ENCODE peak calls at places on chromosomes 5 and 9, in eight cellular contexts. One of them, this sample, is unnamed.

GRCh38 chr5:142245776-142246175 is 79.0 kb downstream of the SPRY4 start:
- DNase-seq in body of pancreas: no peak
- DNase-seq in cardiac muscle cell: no peak
- DNase-seq in CD8-positive, alpha-beta T cell: no peak
- DNase-seq in astrocyte: peak
- DNase-seq in A549: no peak
- DNase-seq in IMR-90: no peak
- DNase-seq in tibial nerve: no peak
- DNase-seq in this sample: no peak

GRCh38 chr9:85040806-85041575 is 371.5 kb downstream of the NTRK2 start:
- DNase-seq in body of pancreas: no peak
- DNase-seq in cardiac muscle cell: no peak
- DNase-seq in CD8-positive, alpha-beta T cell: no peak
- DNase-seq in astrocyte: peak
- DNase-seq in A549: no peak
- DNase-seq in IMR-90: no peak
- DNase-seq in tibial nerve: no peak
- DNase-seq in this sample: no peak

GRCh38 chr9:33748633-33749304 is 46.6 kb upstream of the PRSS3 start:
- DNase-seq in body of pancreas: no peak
- DNase-seq in cardiac muscle cell: no peak
- DNase-seq in CD8-positive, alpha-beta T cell: peak
- DNase-seq in astrocyte: no peak
- DNase-seq in A549: no peak
- DNase-seq in IMR-90: no peak
- DNase-seq in tibial nerve: no peak
- DNase-seq in this sample: no peak

GRCh38 chr5:78639811-78640210 is 8.8 kb downstream of the LHFPL2 start:
- DNase-seq in body of pancreas: no peak
- DNase-seq in cardiac muscle cell: no peak
- DNase-seq in CD8-positive, alpha-beta T cell: no peak
- DNase-seq in astrocyte: no peak
- DNase-seq in A549: no peak
- DNase-seq in IMR-90: no peak
- DNase-seq in tibial nerve: no peak
- DNase-seq in this sample: no peak

GRCh38 chr5:171676286-171676944 is 109.2 kb upstream of the SMIM23 start:
- DNase-seq in body of pancreas: no peak
- DNase-seq in cardiac muscle cell: no peak
- DNase-seq in CD8-positive, alpha-beta T cell: no peak
- DNase-seq in astrocyte: no peak
- DNase-seq in A549: no peak
- DNase-seq in IMR-90: no peak
- DNase-seq in tibial nerve: no peak
- DNase-seq in this sample: no peak

GRCh38 chr9:18330736-18331335 is 143.1 kb upstream of the ADAMTSL1 start:
- DNase-seq in body of pancreas: no peak
- DNase-seq in cardiac muscle cell: no peak
- DNase-seq in CD8-positive, alpha-beta T cell: no peak
- DNase-seq in astrocyte: no peak
- DNase-seq in A549: no peak
- DNase-seq in IMR-90: no peak
- DNase-seq in tibial nerve: no peak
- DNase-seq in this sample: no peak

GRCh38 chr9:136666364-136667216 is 3.9 kb downstream of the EGFL7 start:
- DNase-seq in body of pancreas: no peak
- DNase-seq in cardiac muscle cell: peak
- DNase-seq in CD8-positive, alpha-beta T cell: no peak
- DNase-seq in astrocyte: no peak
- DNase-seq in A549: no peak
- DNase-seq in IMR-90: no peak
- DNase-seq in tibial nerve: no peak
- DNase-seq in this sample: no peak

GRCh38 chr5:55459572-55459971 is 75.2 kb downstream of the PLPP1 start:
- DNase-seq in body of pancreas: no peak
- DNase-seq in cardiac muscle cell: no peak
- DNase-seq in CD8-positive, alpha-beta T cell: no peak
- DNase-seq in astrocyte: no peak
- DNase-seq in A549: no peak
- DNase-seq in IMR-90: no peak
- DNase-seq in tibial nerve: no peak
- DNase-seq in this sample: no peak

GRCh38 chr5:56900395-56900794 is 9.0 kb upstream of the SETD9 start:
- DNase-seq in body of pancreas: no peak
- DNase-seq in cardiac muscle cell: no peak
- DNase-seq in CD8-positive, alpha-beta T cell: no peak
- DNase-seq in astrocyte: peak
- DNase-seq in A549: no peak
- DNase-seq in IMR-90: peak
- DNase-seq in tibial nerve: no peak
- DNase-seq in this sample: no peak

GRCh38 chr5:13601152-13601551 is 343.3 kb downstream of the DNAH5 start:
- DNase-seq in body of pancreas: no peak
- DNase-seq in cardiac muscle cell: no peak
- DNase-seq in CD8-positive, alpha-beta T cell: no peak
- DNase-seq in astrocyte: peak
- DNase-seq in A549: no peak
- DNase-seq in IMR-90: peak
- DNase-seq in tibial nerve: no peak
- DNase-seq in this sample: peak

GRCh38 chr9:96604005-96604320 is 15.7 kb downstream of the CDC14B start:
- DNase-seq in body of pancreas: peak
- DNase-seq in cardiac muscle cell: no peak
- DNase-seq in CD8-positive, alpha-beta T cell: no peak
- DNase-seq in astrocyte: peak
- DNase-seq in A549: no peak
- DNase-seq in IMR-90: no peak
- DNase-seq in tibial nerve: no peak
- DNase-seq in this sample: no peak

GRCh38 chr9:129763235-129763917 is 10.5 kb upstream of the PTGES start:
- DNase-seq in body of pancreas: no peak
- DNase-seq in cardiac muscle cell: no peak
- DNase-seq in CD8-positive, alpha-beta T cell: no peak
- DNase-seq in astrocyte: peak
- DNase-seq in A549: no peak
- DNase-seq in IMR-90: peak
- DNase-seq in tibial nerve: peak
- DNase-seq in this sample: no peak

GRCh38 chr5:170120576-170120975 is 14.9 kb downstream of the FOXI1 start:
- DNase-seq in body of pancreas: no peak
- DNase-seq in cardiac muscle cell: no peak
- DNase-seq in CD8-positive, alpha-beta T cell: no peak
- DNase-seq in astrocyte: peak
- DNase-seq in A549: no peak
- DNase-seq in IMR-90: peak
- DNase-seq in tibial nerve: no peak
- DNase-seq in this sample: no peak
- H3K27ac ChIP-seq in body of pancreas: no peak
- H3K27ac ChIP-seq in cardiac muscle cell: no peak
- H3K27ac ChIP-seq in CD8-positive, alpha-beta T cell: no peak
- H3K27ac ChIP-seq in astrocyte: no peak
- H3K27ac ChIP-seq in A549: no peak
- H3K27ac ChIP-seq in IMR-90: peak
- H3K27ac ChIP-seq in tibial nerve: no peak
- H3K27ac ChIP-seq in this sample: no peak

GRCh38 chr5:129465945-129466344 is 5.8 kb downstream of the ADAMTS19 start:
- DNase-seq in body of pancreas: no peak
- DNase-seq in cardiac muscle cell: no peak
- DNase-seq in CD8-positive, alpha-beta T cell: no peak
- DNase-seq in astrocyte: no peak
- DNase-seq in A549: no peak
- DNase-seq in IMR-90: no peak
- DNase-seq in tibial nerve: no peak
- DNase-seq in this sample: no peak

GRCh38 chr5:129461816-129462396 is 1.8 kb downstream of the ADAMTS19 start:
- DNase-seq in body of pancreas: no peak
- DNase-seq in cardiac muscle cell: no peak
- DNase-seq in CD8-positive, alpha-beta T cell: no peak
- DNase-seq in astrocyte: no peak
- DNase-seq in A549: no peak
- DNase-seq in IMR-90: no peak
- DNase-seq in tibial nerve: no peak
- DNase-seq in this sample: no peak

GRCh38 chr5:129459485-129460120 is 495 bp upstream of the ADAMTS19 start:
- DNase-seq in body of pancreas: peak
- DNase-seq in cardiac muscle cell: peak
- DNase-seq in CD8-positive, alpha-beta T cell: no peak
- DNase-seq in astrocyte: peak
- DNase-seq in A549: peak
- DNase-seq in IMR-90: peak
- DNase-seq in tibial nerve: no peak
- DNase-seq in this sample: no peak

GRCh38 chr5:129460121-129460950 is at the start of gene ADAMTS19:
- DNase-seq in body of pancreas: peak
- DNase-seq in cardiac muscle cell: peak
- DNase-seq in CD8-positive, alpha-beta T cell: no peak
- DNase-seq in astrocyte: peak
- DNase-seq in A549: peak
- DNase-seq in IMR-90: peak
- DNase-seq in tibial nerve: no peak
- DNase-seq in this sample: peak

DNA sequence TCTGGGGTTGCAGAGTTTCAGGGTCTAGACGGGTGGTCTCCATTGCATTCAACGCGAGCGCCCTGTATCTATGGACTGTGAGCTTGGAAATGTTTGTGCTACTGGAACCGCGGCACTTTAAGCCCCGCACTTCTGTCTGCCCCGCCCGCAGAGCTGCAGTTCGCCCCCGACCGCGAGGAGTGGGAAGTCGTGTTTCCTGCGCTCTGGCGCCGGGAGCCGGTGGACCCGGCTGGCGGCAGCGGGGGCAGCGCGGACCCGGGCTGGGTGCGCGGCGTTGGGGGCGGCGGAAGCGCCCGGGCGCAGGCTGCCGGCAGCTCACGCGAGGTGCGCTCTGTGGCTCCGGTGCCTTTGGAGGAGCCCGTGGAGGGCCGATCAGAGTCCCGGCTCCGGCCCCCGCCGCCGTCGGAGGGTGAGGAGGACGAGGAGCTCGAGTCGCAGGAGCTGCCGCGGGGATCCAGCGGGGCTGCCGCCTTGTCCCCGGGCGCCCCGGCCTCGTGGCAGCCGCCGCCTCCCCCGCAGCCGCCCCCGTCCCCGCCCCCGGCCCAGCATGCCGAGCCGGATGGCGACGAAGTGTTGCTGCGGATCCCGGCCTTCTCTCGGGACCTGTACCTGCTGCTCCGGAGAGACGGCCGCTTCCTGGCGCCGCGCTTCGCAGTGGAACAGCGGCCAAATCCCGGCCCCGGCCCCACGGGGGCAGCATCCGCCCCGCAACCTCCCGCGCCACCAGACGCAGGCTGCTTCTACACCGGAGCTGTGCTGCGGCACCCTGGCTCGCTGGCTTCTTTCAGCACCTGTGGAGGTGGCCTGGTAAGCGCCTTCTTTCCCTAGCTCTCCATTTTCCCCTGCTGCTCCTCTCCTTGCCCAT is 1.1 kb downstream of the ADAMTS19 start:
- DNase-seq in body of pancreas: peak
- DNase-seq in cardiac muscle cell: peak
- DNase-seq in CD8-positive, alpha-beta T cell: no peak
- DNase-seq in astrocyte: peak
- DNase-seq in A549: peak
- DNase-seq in IMR-90: no peak
- DNase-seq in tibial nerve: no peak
- DNase-seq in this sample: peak
- TF ChIP-seq CTCF in body of pancreas: peak
- TF ChIP-seq CTCF in cardiac muscle cell: peak
- TF ChIP-seq CTCF in CD8-positive, alpha-beta T cell: no peak
- TF ChIP-seq CTCF in astrocyte: no peak
- TF ChIP-seq CTCF in A549: peak
- TF ChIP-seq CTCF in IMR-90: no peak
- TF ChIP-seq CTCF in tibial nerve: peak
- TF ChIP-seq CTCF in this sample: no peak

GRCh38 chr9:131402738-131403492 is 9.0 kb downstream of the PRRC2B start:
- DNase-seq in body of pancreas: peak
- DNase-seq in cardiac muscle cell: no peak
- DNase-seq in CD8-positive, alpha-beta T cell: no peak
- DNase-seq in astrocyte: peak
- DNase-seq in A549: peak
- DNase-seq in IMR-90: peak
- DNase-seq in tibial nerve: peak
- DNase-seq in this sample: peak

GRCh38 chr9:131402073-131402472 is 8.2 kb downstream of the PRRC2B start:
- DNase-seq in body of pancreas: no peak
- DNase-seq in cardiac muscle cell: no peak
- DNase-seq in CD8-positive, alpha-beta T cell: no peak
- DNase-seq in astrocyte: peak
- DNase-seq in A549: peak
- DNase-seq in IMR-90: peak
- DNase-seq in tibial nerve: no peak
- DNase-seq in this sample: no peak

GRCh38 chr9:131404987-131405386 is 11.1 kb downstream of the PRRC2B start:
- DNase-seq in body of pancreas: no peak
- DNase-seq in cardiac muscle cell: no peak
- DNase-seq in CD8-positive, alpha-beta T cell: no peak
- DNase-seq in astrocyte: no peak
- DNase-seq in A549: no peak
- DNase-seq in IMR-90: no peak
- DNase-seq in tibial nerve: no peak
- DNase-seq in this sample: no peak

GRCh38 chr9:131404581-131404980 is 10.7 kb downstream of the PRRC2B start:
- DNase-seq in body of pancreas: no peak
- DNase-seq in cardiac muscle cell: no peak
- DNase-seq in CD8-positive, alpha-beta T cell: no peak
- DNase-seq in astrocyte: peak
- DNase-seq in A549: no peak
- DNase-seq in IMR-90: peak
- DNase-seq in tibial nerve: no peak
- DNase-seq in this sample: no peak

DNA sequence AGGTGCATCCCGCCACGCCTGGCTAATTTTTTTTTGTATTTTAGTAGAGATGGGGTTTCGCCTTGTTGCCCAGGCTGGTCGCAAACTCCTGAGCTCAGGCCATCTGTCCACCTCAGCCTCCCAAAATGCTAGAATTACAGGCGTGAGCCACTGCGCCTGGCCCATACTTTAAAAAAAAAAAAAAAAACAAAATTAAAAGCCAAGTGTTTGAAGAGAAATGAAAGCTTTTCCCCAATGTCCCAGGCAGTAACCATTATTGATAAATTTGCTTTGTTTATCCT is 9.5 kb downstream of the PRRC2B start:
- DNase-seq in body of pancreas: no peak
- DNase-seq in cardiac muscle cell: no peak
- DNase-seq in CD8-positive, alpha-beta T cell: no peak
- DNase-seq in astrocyte: no peak
- DNase-seq in A549: no peak
- DNase-seq in IMR-90: no peak
- DNase-seq in tibial nerve: no peak
- DNase-seq in this sample: no peak
- H3K27ac ChIP-seq in body of pancreas: no peak
- H3K27ac ChIP-seq in cardiac muscle cell: no peak
- H3K27ac ChIP-seq in CD8-positive, alpha-beta T cell: no peak
- H3K27ac ChIP-seq in astrocyte: no peak
- H3K27ac ChIP-seq in A549: no peak
- H3K27ac ChIP-seq in IMR-90: no peak
- H3K27ac ChIP-seq in tibial nerve: peak
- H3K27ac ChIP-seq in this sample: peak

DNA sequence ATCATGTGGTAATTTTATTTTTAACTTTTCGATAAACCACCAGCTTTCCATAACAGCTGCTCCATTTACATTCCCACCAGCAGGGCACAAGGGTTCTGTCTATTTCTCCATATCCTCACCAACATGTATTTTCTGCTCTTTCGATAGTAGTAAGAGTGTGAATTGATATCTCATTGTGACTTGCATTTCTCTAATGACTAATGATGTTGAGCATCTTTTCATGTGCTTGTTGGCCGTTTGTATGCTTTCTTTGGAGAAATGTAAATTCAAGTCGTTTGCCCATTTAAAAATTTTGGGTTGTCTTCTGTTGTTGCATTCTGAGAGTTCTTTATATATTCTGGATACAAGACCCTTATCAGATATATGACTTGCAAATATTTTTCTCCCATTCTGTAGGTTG is 45.9 kb downstream of the PSD2 start:
- DNase-seq in body of pancreas: no peak
- DNase-seq in cardiac muscle cell: no peak
- DNase-seq in CD8-positive, alpha-beta T cell: no peak
- DNase-seq in astrocyte: no peak
- DNase-seq in A549: no peak
- DNase-seq in IMR-90: no peak
- DNase-seq in tibial nerve: no peak
- DNase-seq in this sample: no peak
- TF ChIP-seq CTCF in body of pancreas: no peak
- TF ChIP-seq CTCF in cardiac muscle cell: no peak
- TF ChIP-seq CTCF in CD8-positive, alpha-beta T cell: no peak
- TF ChIP-seq CTCF in astrocyte: no peak
- TF ChIP-seq CTCF in A549: no peak
- TF ChIP-seq CTCF in IMR-90: no peak
- TF ChIP-seq CTCF in tibial nerve: no peak
- TF ChIP-seq CTCF in this sample: no peak

This sample was measured in RWPE1.